ENCODE peak calls at places on chromosome 19, in six cellular contexts. Q is stimulated activated CD8-positive, alpha-beta memory T cell treated with anti-CD3 and anti-CD28 coated beads, Interleukin-4, amount 100 ng/mL, for 1 hour; C is AG10803; T is neural progenitor cell; D is activated CD4-positive, CD25-positive, alpha-beta regulatory T cell treated with anti-CD3 and anti-CD28 coated beads, Interleukin-2, amount 50 U/mL, for 16 hours; V is body of pancreas. G is an unnamed sample.

GRCh38 chr19:15239337-15239949 is 7.2 kb upstream of the EPHX3 start:
- DNase-seq in Q (no peak), C (no peak), T (no peak), D (no peak), V (no peak), G (no peak)

GRCh38 chr19:6232567-6232966 is 47.2 kb downstream of the MLLT1 start:
- DNase-seq in Q (no peak), C (peak; percentile 98), T (no peak), D (no peak), V (no peak), G (peak; percentile 25)

GRCh38 chr19:47713046-47714021 is at the start of gene EHD2:
- DNase-seq in Q (no peak), C (peak; percentile 78), T (peak; percentile 70), D (no peak), V (peak; percentile 76), G (peak; percentile 33)

GRCh38 chr19:13208131-13208963 is 58.1 kb downstream of the IER2 start:
- DNase-seq in Q (peak; percentile 29), C (peak; percentile 76), T (peak; percentile 38), D (peak; percentile 28), V (no peak), G (no peak)

GRCh38 chr19:46115396-46116109 is 8.9 kb downstream of the IGFL3 start:
- DNase-seq in Q (no peak), C (peak; percentile 48), T (no peak), D (no peak), V (peak; percentile 22), G (peak; percentile 93)

GRCh38 chr19:18021121-18021755 is 13.3 kb downstream of the ARRDC2 start:
- DNase-seq in Q (peak; percentile 56), C (peak; percentile 82), T (no peak), D (no peak), V (peak; percentile 89), G (peak; percentile 67)

GRCh38 chr19:51637362-51637978 is 7.3 kb upstream of the SIGLEC5 start:
- DNase-seq in Q (no peak), C (no peak), T (no peak), D (no peak), V (no peak), G (peak; percentile 1)

GRCh38 chr19:3809881-3810707 is 23.9 kb upstream of the MATK start:
- DNase-seq in Q (no peak), C (no peak), T (no peak), D (no peak), V (no peak), G (no peak)

GRCh38 chr19:4589579-4590410 is 30.3 kb upstream of the SEMA6B start:
- DNase-seq in Q (no peak), C (no peak), T (peak; percentile 34), D (no peak), V (no peak), G (no peak)